ENCODE peak calls at places on chromosomes 11 and 22, in seven cellular contexts. V, K, C, G, F, S and Z are unnamed samples.

GRCh38 chr11:92267968-92268367 is 43.4 kb downstream of the FAT3 start:
- DNase-seq in V (no peak), K (no peak), C (peak; percentile 4), G (no peak), F (no peak), S (peak; percentile 23), Z (no peak)

GRCh38 chr11:109423114-109423859 is 1.3 kb downstream of the C11orf87 start:
- DNase-seq in V (no peak), K (peak; percentile 52), C (no peak), G (no peak), F (peak; percentile 39), S (peak; percentile 49), Z (no peak)

GRCh38 chr11:115241899-115242298 is 262.3 kb downstream of the CADM1 start:
- DNase-seq in V (no peak), K (no peak), C (no peak), G (no peak), F (no peak), S (no peak), Z (no peak)

GRCh38 chr11:96026310-96026709 is 102.4 kb upstream of the MTMR2 start:
- DNase-seq in V (no peak), K (no peak), C (no peak), G (no peak), F (no peak), S (no peak), Z (no peak)

GRCh38 chr11:132126973-132127900 is 756.8 kb downstream of the NTM start:
- DNase-seq in V (peak; percentile 49), K (peak; percentile 85), C (peak; percentile 86), G (peak; percentile 68), F (peak; percentile 93), S (peak; percentile 88), Z (peak; percentile 74)

GRCh38 chr22:35343664-35344550 is 37.0 kb upstream of the HMOX1 start:
- DNase-seq in V (no peak), K (no peak), C (no peak), G (no peak), F (no peak), S (no peak), Z (no peak)

GRCh38 chr11:118108513-118108912 is 21.8 kb upstream of the SMIM35 start:
- DNase-seq in V (no peak), K (peak; percentile 49), C (no peak), G (no peak), F (no peak), S (no peak), Z (no peak)

GRCh38 chr11:47259178-47259977 is 1.6 kb downstream of the NR1H3 start:
- DNase-seq in V (no peak), K (peak; percentile 87), C (no peak), G (no peak), F (peak; percentile 35), S (no peak), Z (no peak)

GRCh38 chr11:117299351-117300300 is 8.5 kb downstream of the BACE1-AS start:
- DNase-seq in V (no peak), K (no peak), C (no peak), G (no peak), F (no peak), S (no peak), Z (no peak)

GRCh38 chr11:6627762-6628241 is 8.6 kb upstream of the TPP1 start:
- DNase-seq in V (no peak), K (no peak), C (no peak), G (no peak), F (no peak), S (no peak), Z (no peak)

GRCh38 chr22:42848941-42849340 is 8.1 kb downstream of the ARFGAP3 start:
- DNase-seq in V (no peak), K (no peak), C (no peak), G (no peak), F (no peak), S (no peak), Z (no peak)

GRCh38 chr11:16604784-16605439 is 133.5 kb upstream of the C11orf58 start:
- DNase-seq in V (no peak), K (peak; percentile 53), C (peak; percentile 26), G (no peak), F (peak; percentile 40), S (peak; percentile 45), Z (no peak)

GRCh38 chr11:111531687-111532364 is 8.7 kb upstream of the LAYN start:
- DNase-seq in V (peak; percentile 87), K (no peak), C (peak; percentile 92), G (peak; percentile 77), F (peak; percentile 89), S (peak; percentile 94), Z (peak; percentile 77)

GRCh38 chr22:23045461-23045860 is 24.9 kb upstream of the GNAZ start:
- DNase-seq in V (no peak), K (no peak), C (no peak), G (no peak), F (no peak), S (no peak), Z (no peak)

GRCh38 chr22:46845281-46846153 is 83.1 kb downstream of the TBC1D22A start:
- DNase-seq in V (no peak), K (no peak), C (peak; percentile 47), G (no peak), F (peak; percentile 73), S (peak; percentile 43), Z (no peak)

GRCh38 chr22:46843691-46844297 is 81.3 kb downstream of the TBC1D22A start:
- DNase-seq in V (no peak), K (no peak), C (peak; percentile 51), G (no peak), F (peak; percentile 28), S (peak; percentile 73), Z (no peak)

GRCh38 chr22:46844606-46845210 is 82.3 kb downstream of the TBC1D22A start:
- DNase-seq in V (no peak), K (no peak), C (no peak), G (no peak), F (no peak), S (no peak), Z (no peak)

GRCh38 chr22:46841528-46841927 is 79.1 kb downstream of the TBC1D22A start:
- DNase-seq in V (no peak), K (no peak), C (no peak), G (no peak), F (no peak), S (no peak), Z (no peak)

GRCh38 chr22:46842606-46843005 is 80.2 kb downstream of the TBC1D22A start:
- DNase-seq in V (peak; percentile 66), K (no peak), C (no peak), G (no peak), F (no peak), S (no peak), Z (no peak)
- TF ChIP-seq CTCF in V (no peak), K (no peak), C (no peak), G (no peak), F (no peak), S (no peak), Z (no peak)

GRCh38 chr11:133162228-133162627 is 370.1 kb downstream of the OPCML start:
- DNase-seq in V (no peak), K (no peak), C (no peak), G (no peak), F (no peak), S (no peak), Z (no peak)

GRCh38 chr11:133168016-133168415 is 364.3 kb downstream of the OPCML start:
- DNase-seq in V (no peak), K (no peak), C (no peak), G (no peak), F (no peak), S (no peak), Z (no peak)

GRCh38 chr11:133164986-133165385 is 367.3 kb downstream of the OPCML start:
- DNase-seq in V (no peak), K (no peak), C (no peak), G (no peak), F (no peak), S (no peak), Z (no peak)

GRCh38 chr11:133160754-133161153 is 371.5 kb downstream of the OPCML start:
- DNase-seq in V (no peak), K (no peak), C (no peak), G (no peak), F (no peak), S (no peak), Z (no peak)

DNA sequence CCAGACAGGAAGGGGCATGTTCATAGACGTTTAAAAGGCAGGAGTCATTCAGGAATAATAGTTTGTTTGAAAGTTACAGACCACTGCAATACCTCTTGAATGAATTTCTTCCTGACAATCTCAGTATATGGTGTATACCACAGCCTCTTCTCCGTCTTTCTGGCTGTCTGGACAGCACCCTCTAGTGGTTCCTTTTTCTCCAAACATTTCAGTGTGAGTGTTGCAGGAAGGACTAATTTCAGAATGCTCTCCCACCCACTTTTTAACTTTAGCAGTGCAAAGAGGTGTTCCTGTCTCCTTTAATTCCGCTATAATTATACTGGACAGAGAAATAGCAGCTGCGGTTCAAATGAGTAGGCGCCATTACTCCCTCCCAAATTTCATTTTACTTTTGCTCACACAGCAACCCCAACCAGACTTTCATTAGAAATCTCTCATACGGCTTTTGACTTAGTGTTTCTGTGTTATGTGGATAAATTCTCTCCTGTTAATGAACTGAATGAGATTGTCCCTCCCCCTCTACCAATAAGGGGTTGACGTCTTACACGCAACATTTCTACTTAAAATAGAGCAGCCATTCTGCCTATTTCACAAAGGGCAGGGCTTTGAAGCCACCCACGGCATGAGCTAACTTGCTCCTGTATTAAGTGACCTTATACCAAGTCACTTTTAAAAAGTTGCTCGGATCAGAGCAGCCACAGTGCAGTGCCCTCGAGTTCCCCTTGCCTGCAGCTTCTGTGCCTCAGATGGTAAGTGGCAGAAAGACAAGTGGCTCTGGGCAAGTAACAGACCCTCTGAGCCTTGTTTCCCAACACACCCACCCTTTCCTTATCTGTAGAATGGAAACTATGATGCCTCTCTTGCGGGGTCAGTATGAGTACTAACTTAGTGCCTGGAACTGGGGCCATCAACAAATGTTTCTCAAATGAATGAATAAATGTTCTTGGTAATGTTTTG is 368.6 kb downstream of the OPCML start:
- DNase-seq in V (no peak), K (peak; percentile 86), C (peak; percentile 12), G (peak; percentile 17), F (peak; percentile 5), S (peak; percentile 25), Z (peak; percentile 2)
- TF ChIP-seq CTCF in V (peak; percentile 39), K (peak; percentile 87), C (peak; percentile 74), G (peak; percentile 67), F (peak; percentile 37), S (peak; percentile 66), Z (peak; percentile 58)

GRCh38 chr22:50169181-50169759 is 1.3 kb upstream of the PANX2 start:
- DNase-seq in V (no peak), K (peak; percentile 54), C (no peak), G (no peak), F (no peak), S (no peak), Z (no peak)
- TF ChIP-seq CTCF in V (no peak), K (no peak), C (no peak), G (no peak), F (no peak), S (no peak), Z (no peak)

DNA sequence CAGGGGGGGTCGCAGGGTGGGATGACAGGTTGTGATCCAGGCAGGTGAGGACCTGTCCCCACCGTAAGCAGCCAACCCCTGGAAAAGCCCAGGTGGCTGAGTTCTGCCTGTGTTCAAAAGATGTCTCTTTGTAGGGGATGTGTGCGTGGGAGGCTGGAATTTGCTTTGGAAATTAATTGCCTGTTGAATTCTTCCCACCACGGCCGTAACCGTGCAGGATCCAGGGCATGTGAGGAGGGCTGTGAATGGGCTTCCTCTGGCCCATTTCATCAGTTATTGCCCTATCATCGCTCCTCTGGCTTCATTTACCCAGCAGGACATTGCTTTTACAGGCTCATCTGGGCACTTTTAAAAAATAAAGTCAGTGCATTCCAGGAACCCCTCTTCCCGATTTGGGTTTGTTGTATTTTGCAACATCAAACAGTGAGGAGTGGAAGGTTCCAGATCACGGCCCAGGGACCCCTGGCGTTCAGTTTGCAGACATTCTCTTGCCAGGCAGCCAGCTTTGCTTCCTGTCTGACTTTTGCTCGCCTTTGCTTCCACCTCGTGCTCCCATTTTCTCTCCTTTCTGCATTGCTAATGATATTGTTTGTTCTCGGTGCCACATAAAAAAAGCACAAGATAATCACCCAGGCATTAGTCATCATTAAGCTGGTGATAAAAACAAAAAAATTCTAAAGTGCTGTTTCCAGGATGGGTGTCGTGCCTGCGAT is 1306.6 kb downstream of the BRD1 start:
- DNase-seq in V (no peak), K (no peak), C (peak; percentile 10), G (no peak), F (no peak), S (peak; percentile 25), Z (no peak)
- TF ChIP-seq CTCF in V (no peak), K (no peak), C (peak; percentile 11), G (peak; percentile 21), F (no peak), S (no peak), Z (no peak)